ENCODE peak calls at places on chromosomes 16 and 17, in four cellular contexts. N is esophagus muscularis mucosa, B is left ventricle myocardium inferior, F is A673. X is an unnamed sample.

GRCh38 chr17:76153640-76154039 is 12.6 kb upstream of the FOXJ1 start:
- DNase-seq in N (no peak), B (no peak), F (no peak), X (no peak)

GRCh38 chr16:56047307-56048234 is 143.7 kb upstream of the GNAO1 start:
- DNase-seq in B (peak; percentile 34), N (peak; percentile 45), F (no peak), X (no peak)

GRCh38 chr17:59561042-59561441 is 4.4 kb upstream of the DHX40 start:
- DNase-seq in N (no peak), B (no peak), F (peak; percentile 61), X (no peak)

GRCh38 chr17:74339537-74340195 is 13.6 kb downstream of the KIF19 start:
- DNase-seq in N (no peak), B (no peak), F (no peak), X (no peak)

GRCh38 chr16:4783951-4784336 is 4.2 kb downstream of the SEPTIN12 start:
- DNase-seq in B (no peak), F (no peak), N (no peak), X (no peak)

GRCh38 chr17:13346081-13346533 is 255.6 kb downstream of the HS3ST3A1 start:
- DNase-seq in F (no peak), B (no peak), N (no peak), X (no peak)

GRCh38 chr17:6099492-6099891 is 29.3 kb downstream of the WSCD1 start:
- DNase-seq in B (no peak), N (no peak), F (no peak), X (no peak)

GRCh38 chr16:2151188-2152091 is 3.0 kb downstream of the RAB26 start:
- DNase-seq in F (no peak), N (no peak), B (no peak), X (no peak)

GRCh38 chr16:77823067-77823466 is 34.7 kb downstream of the VAT1L start:
- DNase-seq in N (no peak), F (no peak), B (no peak), X (no peak)

GRCh38 chr17:14297161-14297851 is 3.6 kb upstream of the HS3ST3B1 start:
- DNase-seq in B (peak; percentile 21), N (peak; percentile 87), F (no peak), X (no peak)

GRCh38 chr17:58936295-58936694 is 170.4 kb downstream of the TRIM37 start:
- DNase-seq in F (peak; percentile 57), N (no peak), B (no peak), X (no peak)

GRCh38 chr16:85551319-85551978 is 61.7 kb upstream of the GSE1 start:
- DNase-seq in N (no peak), B (no peak), F (no peak), X (no peak)

GRCh38 chr17:77009877-77010276 is 130.9 kb upstream of the SEC14L1 start:
- DNase-seq in F (no peak), N (no peak), B (no peak), X (no peak)

GRCh38 chr16:88383401-88384221 is 852 bp downstream of the ZNF469 start:
- DNase-seq in F (no peak), B (peak; percentile 46), N (no peak), X (no peak)

GRCh38 chr16:81445926-81446317 is 1.3 kb downstream of the CMIP start:
- DNase-seq in B (no peak), N (no peak), F (no peak), X (no peak)

GRCh38 chr17:67685351-67685750 is 32.4 kb upstream of the NOL11 start:
- DNase-seq in B (no peak), F (peak; percentile 79), N (no peak), X (no peak)

GRCh38 chr17:68973098-68973929 is 18.1 kb upstream of the ABCA8 start:
- DNase-seq in N (no peak), B (no peak), F (no peak), X (no peak)

GRCh38 chr16:2042171-2042570 is 5.5 kb downstream of the NTHL1 start:
- DNase-seq in B (peak; percentile 78), F (no peak), N (no peak), X (no peak)

GRCh38 chr16:1650131-1650530 is 27.9 kb upstream of the JPT2 start:
- DNase-seq in B (no peak), F (peak; percentile 18), N (no peak), X (no peak)

GRCh38 chr17:74380086-74380958 is 13.0 kb downstream of the GPR142 start:
- DNase-seq in F (no peak), B (no peak), N (no peak), X (no peak)

GRCh38 chr17:56471661-56472060 is 121.8 kb upstream of the NOG start:
- DNase-seq in N (no peak), B (no peak), F (no peak), X (no peak)

GRCh38 chr16:87496101-87496801 is 3.4 kb upstream of the ZCCHC14 start:
- DNase-seq in B (no peak), F (no peak), N (no peak), X (no peak)

GRCh38 chr16:21684199-21684598 is 20.4 kb downstream of the OTOA start:
- DNase-seq in F (peak; percentile 42), B (no peak), N (no peak), X (no peak)

GRCh38 chr17:45361451-45361850 is 44.6 kb upstream of the MAP3K14 start:
- DNase-seq in F (no peak), B (no peak), N (no peak), X (no peak)

GRCh38 chr17:31680126-31680525 is 178.9 kb downstream of the COPRS start:
- DNase-seq in F (no peak), B (no peak), N (peak; percentile 57), X (no peak)

GRCh38 chr17:9900744-9901143 is 4.3 kb downstream of the RCVRN start:
- DNase-seq in F (no peak), B (no peak), N (no peak), X (no peak)

GRCh38 chr17:8072727-8073461 is 14.6 kb downstream of the ALOX12B start:
- DNase-seq in N (no peak), B (no peak), F (no peak), X (no peak)

GRCh38 chr16:81626181-81626674 is 152.9 kb upstream of the PLCG2 start:
- DNase-seq in N (no peak), B (no peak), F (no peak), X (no peak)

GRCh38 chr16:48162839-48163410 is 7.1 kb upstream of the ABCC12 start:
- DNase-seq in B (no peak), F (no peak), N (no peak), X (no peak)

GRCh38 chr16:88886915-88887521 is 20.6 kb upstream of the PABPN1L start:
- DNase-seq in B (peak; percentile 93), F (no peak), N (peak; percentile 94), X (no peak)

GRCh38 chr16:72921620-72922019 is 126.3 kb downstream of the ZFHX3 start:
- DNase-seq in B (no peak), F (peak; percentile 43), N (no peak), X (no peak)

GRCh38 chr17:10631048-10631700 is 25.9 kb downstream of the MYH3 start:
- DNase-seq in F (peak; percentile 57), B (no peak), N (no peak), X (no peak)

GRCh38 chr16:75702247-75702646 is 986 bp upstream of the DUXB start:
- DNase-seq in B (no peak), N (no peak), F (peak; percentile 3), X (no peak)

GRCh38 chr17:72122002-72122310 is 1.1 kb downstream of the SOX9 start:
- DNase-seq in B (no peak), F (peak; percentile 48), N (no peak), X (no peak)

DNA sequence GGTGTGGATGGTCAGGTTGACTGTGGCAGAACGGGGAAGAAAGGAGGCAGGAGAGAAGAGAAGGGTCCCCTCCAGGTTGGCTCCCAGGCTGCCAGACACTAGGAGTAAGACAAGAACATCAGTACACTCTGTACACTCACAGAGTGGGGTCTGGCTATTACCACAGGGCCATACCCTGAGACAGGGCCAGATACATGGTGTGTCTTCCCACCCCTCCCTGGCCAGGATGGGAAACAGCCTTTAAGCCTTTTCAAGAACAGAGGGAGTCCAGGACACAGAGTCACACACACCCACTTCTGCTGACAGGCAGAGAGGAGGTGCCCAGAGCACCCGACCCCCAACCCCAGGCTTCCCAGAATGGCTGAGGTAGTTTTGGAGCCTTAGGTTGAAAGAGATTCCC is 99.4 kb downstream of the LITAF start:
- DNase-seq in B (no peak), F (no peak), N (no peak), X (no peak)
- H3K9me3 ChIP-seq in B (peaks cover 20% of the 10 kb centered on the region), F (peaks cover 7% of the 10 kb centered on the region), N (peaks cover 8% of the 10 kb centered on the region), X (no peaks in the 10 kb centered on the region)

GRCh38 chr17:82946081-82946480 is 106.3 kb upstream of the ZNF750 start:
- DNase-seq in F (no peak), B (no peak), N (no peak), X (no peak)
- H3K9me3 ChIP-seq in F (peaks cover 48% of the 10 kb centered on the region), B (peaks cover 44% of the 10 kb centered on the region), N (peaks cover 40% of the 10 kb centered on the region), X (peaks cover 11% of the 10 kb centered on the region)

DNA sequence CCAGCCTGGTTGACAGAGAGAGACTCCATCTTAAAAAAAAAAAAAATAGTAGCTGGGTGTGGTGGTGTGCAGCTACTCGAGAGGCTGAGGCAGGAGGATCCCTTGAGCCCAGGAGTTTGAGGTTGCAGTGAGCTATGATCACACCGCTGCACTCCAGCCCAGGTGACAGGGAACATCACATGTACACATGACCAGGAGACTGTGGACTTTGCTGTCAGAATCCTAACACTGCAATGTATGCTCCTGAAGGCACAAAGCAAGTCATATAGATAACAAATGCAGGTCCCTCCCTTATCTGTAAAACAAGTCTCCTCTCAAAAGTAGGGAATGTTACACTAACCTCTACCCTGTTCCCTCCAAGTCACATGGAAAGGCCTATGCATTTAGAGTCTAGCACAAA is 48.6 kb downstream of the ARHGAP17 start:
- DNase-seq in N (no peak), F (no peak), B (no peak), X (no peak)
- H3K9me3 ChIP-seq in N (no peaks in the 10 kb centered on the region), F (peaks cover 14% of the 10 kb centered on the region), B (peaks cover 15% of the 10 kb centered on the region), X (no peaks in the 10 kb centered on the region)

GRCh38 chr16:35690413-35690812 is 2231.0 kb downstream of the TP53TG3F start:
- DNase-seq in N (no peak), B (no peak), F (no peak), X (no peak)
- H3K9me3 ChIP-seq in N (peaks cover 64% of the 10 kb centered on the region), B (peaks cover 67% of the 10 kb centered on the region), F (peaks cover 53% of the 10 kb centered on the region), X (peaks cover 3% of the 10 kb centered on the region)

DNA sequence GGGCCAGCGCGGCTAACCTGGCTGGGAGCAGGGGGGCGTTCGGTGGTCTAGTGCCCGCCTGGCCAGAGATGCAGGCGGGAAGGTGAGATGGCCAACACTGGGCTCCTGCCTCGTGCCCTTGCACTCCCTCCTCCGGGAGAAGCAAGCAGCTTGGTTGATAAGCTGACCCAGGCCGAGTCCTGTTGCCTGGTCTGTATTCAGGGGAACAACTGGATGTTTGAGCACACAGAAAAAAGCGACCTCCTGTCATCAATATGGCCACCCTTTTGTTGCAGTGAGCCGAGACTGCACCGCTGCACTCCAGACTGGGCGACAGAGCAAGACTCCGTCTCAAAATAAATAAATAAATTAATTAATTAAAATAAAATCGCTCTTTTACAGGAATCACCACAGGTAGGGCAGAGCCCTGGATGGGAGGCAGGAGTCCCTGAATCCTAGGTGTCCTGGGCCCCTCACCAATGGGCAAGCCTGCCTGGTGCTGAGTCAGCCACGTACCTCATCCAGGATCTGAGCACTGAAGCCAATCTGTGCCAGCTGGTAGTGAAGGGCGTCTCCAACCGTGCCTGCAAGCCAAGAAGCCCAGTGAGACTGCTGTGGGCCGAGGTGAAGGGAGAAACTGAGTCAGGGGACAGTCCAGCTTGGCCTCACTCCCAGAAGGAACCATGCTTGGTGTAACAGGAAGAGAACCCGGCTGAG is 31.8 kb downstream of the HASPIN start:
- DNase-seq in F (no peak), B (no peak), N (no peak), X (no peak)
- H3K9me3 ChIP-seq in F (no peaks in the 10 kb centered on the region), B (peaks cover 13% of the 10 kb centered on the region), N (peaks cover 9% of the 10 kb centered on the region), X (no peaks in the 10 kb centered on the region)

GRCh38 chr17:63564562-63564961 is 14.3 kb downstream of the DCAF7 start:
- DNase-seq in N (no peak), F (no peak), B (no peak), X (no peak)
- H3K9me3 ChIP-seq in N (no peaks in the 10 kb centered on the region), F (no peaks in the 10 kb centered on the region), B (no peaks in the 10 kb centered on the region), X (no peaks in the 10 kb centered on the region)